ENCODE peak calls at places on chromosomes 2 and 18, in five cellular contexts. Q is upper lobe of right lung; G is NCI-H226; W is activated CD8-positive, alpha-beta memory T cell treated with anti-CD3 and anti-CD28 coated beads for 24 hours; J is CD8-positive, alpha-beta memory T cell. B is an unnamed sample.

GRCh38 chr2:148745151-148745851 is 100.8 kb downstream of the EPC2 start:
- DNase-seq in Q (no peak), G (no peak), W (no peak), J (no peak), B (no peak)

GRCh38 chr2:10180271-10180670 is 57.7 kb downstream of the RRM2 start:
- DNase-seq in Q (no peak), G (no peak), W (no peak), J (no peak), B (no peak)

GRCh38 chr2:17271401-17271800 is 246.8 kb downstream of the RAD51AP2 start:
- DNase-seq in Q (no peak), G (no peak), W (no peak), J (no peak), B (no peak)

GRCh38 chr18:63553117-63553516 is 10.9 kb downstream of the SERPINB12 start:
- DNase-seq in Q (no peak), G (peak), W (no peak), J (no peak), B (peak)

GRCh38 chr2:190903693-190904450 is 23.3 kb downstream of the GLS start:
- DNase-seq in Q (no peak), G (peak), W (no peak), J (no peak), B (peak)

GRCh38 chr2:38245114-38245641 is 131.9 kb downstream of the ATL2 start:
- DNase-seq in Q (no peak), G (peak), W (no peak), J (no peak), B (no peak)

GRCh38 chr2:73983322-73984202 is 1.1 kb upstream of the TET3 start:
- DNase-seq in Q (peak), G (peak), W (peak), J (no peak), B (no peak)

GRCh38 chr18:46916551-46917107 is 678 bp downstream of the PIAS2 start:
- DNase-seq in Q (no peak), G (no peak), W (peak), J (no peak), B (peak)

GRCh38 chr2:181787310-181788048 is 104.1 kb upstream of the ITPRID2 start:
- DNase-seq in Q (no peak), G (peak), W (no peak), J (no peak), B (no peak)

GRCh38 chr2:60678551-60678950 is 77.5 kb upstream of the PAPOLG start:
- DNase-seq in Q (no peak), G (no peak), W (no peak), J (no peak), B (no peak)

GRCh38 chr2:74205586-74205985 is 7.2 kb downstream of the MTHFD2 start:
- DNase-seq in Q (no peak), G (no peak), W (peak), J (no peak), B (no peak)

GRCh38 chr2:99880148-99880983 is 262.0 kb downstream of the AFF3 start:
- DNase-seq in Q (no peak), G (peak), W (no peak), J (no peak), B (no peak)

GRCh38 chr2:40155728-40156127 is 296.2 kb downstream of the SLC8A1 start:
- DNase-seq in Q (no peak), G (peak), W (no peak), J (no peak), B (no peak)

GRCh38 chr2:214574077-214574775 is 163.4 kb downstream of the VWC2L start:
- DNase-seq in Q (no peak), G (no peak), W (no peak), J (no peak), B (no peak)

GRCh38 chr18:54612237-54612636 is 21.2 kb downstream of the DYNAP start:
- DNase-seq in Q (no peak), G (no peak), W (no peak), J (no peak), B (no peak)

GRCh38 chr2:159946326-159946992 is 116.0 kb downstream of the PLA2R1 start:
- DNase-seq in Q (no peak), G (no peak), W (no peak), J (no peak), B (peak)

GRCh38 chr2:199364153-199364552 is 93.6 kb downstream of the SATB2 start:
- DNase-seq in Q (no peak), G (no peak), W (no peak), J (no peak), B (no peak)

GRCh38 chr2:50116096-50116495 is 915.8 kb downstream of the NRXN1 start:
- DNase-seq in Q (no peak), G (no peak), W (no peak), J (no peak), B (no peak)

GRCh38 chr2:19739256-19739655 is 162.5 kb downstream of the TTC32 start:
- DNase-seq in Q (no peak), G (no peak), W (no peak), J (no peak), B (no peak)

GRCh38 chr2:137924019-137924418 is 40.3 kb upstream of the HNMT start:
- DNase-seq in Q (no peak), G (no peak), W (no peak), J (no peak), B (no peak)

GRCh38 chr2:43175187-43175490 is 51.3 kb downstream of the ZFP36L2 start:
- DNase-seq in Q (no peak), G (no peak), W (no peak), J (no peak), B (no peak)

GRCh38 chr2:48946444-48947048 is 191.0 kb upstream of the LHCGR start:
- DNase-seq in Q (no peak), G (peak), W (no peak), J (no peak), B (no peak)

B was measured in osteoblast.